ENCODE peak calls at places on chromosome 19, in nine cellular contexts. F is AG10803, V is nephron progenitor cell, P is pancreas, N is lower leg skin, B is WERI-Rb-1, T is Caco-2, C is cardiac muscle cell, K is heart left ventricle. X is an unnamed sample.

GRCh38 chr19:982567-983170 is 1.5 kb upstream of the WDR18 start:
- DNase-seq in N (no peak), B (peak; percentile 67), F (peak; percentile 39), C (peak; percentile 84), T (peak; percentile 87), P (peak; percentile 94), K (peak; percentile 64), V (peak; percentile 88), X (peak; percentile 93)

GRCh38 chr19:45152504-45153338 is 8.1 kb downstream of the NKPD1 start:
- DNase-seq in C (no peak), T (peak; percentile 78), F (peak; percentile 36), V (peak; percentile 41), B (no peak), K (peak; percentile 51), N (no peak), P (no peak), X (peak; percentile 60)

GRCh38 chr19:17830567-17831418 is 9.5 kb upstream of the INSL3 start:
- DNase-seq in N (no peak), K (peak; percentile 36), B (peak; percentile 82), F (peak; percentile 57), T (peak; percentile 17), P (peak; percentile 89), V (peak; percentile 96), C (peak; percentile 86), X (peak; percentile 64)

GRCh38 chr19:42244452-42245220 is 2.2 kb upstream of the GSK3A start:
- DNase-seq in K (peak; percentile 93), N (peak; percentile 93), P (peak; percentile 93), V (peak; percentile 91), F (peak; percentile 89), T (peak; percentile 95), B (peak; percentile 93), C (peak; percentile 95), X (peak; percentile 86)

GRCh38 chr19:44626067-44626624 is 12.8 kb downstream of the IGSF23 start:
- DNase-seq in K (no peak), V (no peak), T (no peak), C (no peak), N (no peak), P (no peak), B (no peak), F (peak; percentile 98), X (no peak)

GRCh38 chr19:40604647-40605200 is 3.6 kb downstream of the LTBP4 start:
- DNase-seq in T (peak; percentile 43), F (no peak), B (no peak), P (no peak), V (no peak), K (no peak), N (no peak), C (no peak), X (no peak)

GRCh38 chr19:36046443-36047050 is 7.5 kb downstream of the THAP8 start:
- DNase-seq in N (no peak), C (no peak), F (peak; percentile 24), V (no peak), T (no peak), P (no peak), B (no peak), K (no peak), X (no peak)

GRCh38 chr19:17305517-17306284 is at the start of gene MRPL34:
- DNase-seq in V (peak; percentile 96), T (peak; percentile 98), N (peak; percentile 95), F (peak; percentile 99), B (peak; percentile 99), P (peak; percentile 96), K (peak; percentile 92), C (peak; percentile 98), X (peak; percentile 89)

GRCh38 chr19:38253788-38254187 is 2.4 kb downstream of the PPP1R14A start:
- DNase-seq in T (no peak), F (no peak), N (no peak), P (no peak), V (no peak), B (no peak), K (no peak), C (no peak), X (no peak)

GRCh38 chr19:4385291-4386037 is 14.9 kb downstream of the SH3GL1 start:
- DNase-seq in C (no peak), F (no peak), K (no peak), B (no peak), T (no peak), V (no peak), N (no peak), P (no peak), X (no peak)

GRCh38 chr19:55638864-55639359 is 1.9 kb upstream of the ZNF580 start:
- DNase-seq in B (peak; percentile 77), F (peak; percentile 37), K (no peak), V (no peak), P (no peak), T (peak; percentile 78), C (peak; percentile 38), N (no peak), X (no peak)

GRCh38 chr19:4134351-4134750 is 10.4 kb upstream of the MAP2K2 start:
- DNase-seq in N (no peak), T (no peak), K (no peak), F (peak; percentile 13), P (no peak), B (no peak), C (no peak), V (no peak), X (no peak)

GRCh38 chr19:58181902-58182576 is 822 bp upstream of the ZNF274 start:
- DNase-seq in N (peak; percentile 29), F (peak; percentile 3), T (peak; percentile 70), V (peak; percentile 30), C (peak; percentile 55), B (peak; percentile 72), P (no peak), K (peak; percentile 33), X (no peak)

GRCh38 chr19:294819-295686 is 3.9 kb upstream of the PLPP2 start:
- DNase-seq in N (no peak), K (no peak), C (peak; percentile 55), F (peak; percentile 9), B (peak; percentile 44), T (peak; percentile 71), P (peak; percentile 86), V (peak; percentile 75), X (peak; percentile 77)

GRCh38 chr19:5048091-5048726 is 79.3 kb downstream of the KDM4B start:
- DNase-seq in P (peak; percentile 93), N (peak; percentile 81), B (peak; percentile 76), F (peak; percentile 79), T (peak; percentile 86), K (peak; percentile 72), C (peak; percentile 83), V (peak; percentile 89), X (peak; percentile 86)

GRCh38 chr19:46376241-46377153 is 29.6 kb downstream of the PPP5C start:
- DNase-seq in T (no peak), F (no peak), B (no peak), N (no peak), P (peak; percentile 52), C (no peak), V (no peak), K (no peak), X (no peak)

GRCh38 chr19:35908977-35909683 is 1.0 kb upstream of the TYROBP start:
- DNase-seq in V (no peak), C (no peak), P (no peak), K (peak; percentile 77), T (no peak), F (no peak), N (peak; percentile 68), B (peak; percentile 29), X (peak; percentile 67)

GRCh38 chr19:49361438-49362047 is 673 bp downstream of the TEAD2 start:
- DNase-seq in V (peak; percentile 83), B (peak; percentile 79), F (peak; percentile 81), N (peak; percentile 55), C (peak; percentile 91), K (peak; percentile 90), P (peak; percentile 90), T (peak; percentile 61), X (peak; percentile 37)

GRCh38 chr19:36009220-36009619 is 607 bp upstream of the SYNE4 start:
- DNase-seq in F (peak; percentile 51), N (no peak), B (peak; percentile 52), K (peak; percentile 71), T (peak; percentile 75), P (peak; percentile 83), V (peak; percentile 79), C (peak; percentile 65), X (peak; percentile 72)

GRCh38 chr19:37970699-37971098 is 63.7 kb downstream of the SIPA1L3 start:
- DNase-seq in F (no peak), B (no peak), P (peak; percentile 2), T (no peak), V (no peak), K (no peak), C (no peak), N (no peak), X (no peak)

GRCh38 chr19:38394488-38394887 is 6.0 kb downstream of the SPRED3 start:
- DNase-seq in F (no peak), P (no peak), K (no peak), B (no peak), T (no peak), C (peak; percentile 27), N (no peak), V (peak; percentile 60), X (peak; percentile 59)

GRCh38 chr19:5753743-5754142 is 30.8 kb downstream of the PRR22 start:
- DNase-seq in C (no peak), F (no peak), P (no peak), B (no peak), K (no peak), N (no peak), V (no peak), T (no peak), X (no peak)

GRCh38 chr19:5165697-5166019 is 175.0 kb downstream of the PTPRS start:
- DNase-seq in P (no peak), V (no peak), K (no peak), F (no peak), C (no peak), N (no peak), T (no peak), B (no peak), X (no peak)

GRCh38 chr19:11552666-11553372 is 6.2 kb downstream of the ELOF1 start:
- DNase-seq in T (no peak), N (no peak), K (no peak), V (no peak), F (no peak), C (no peak), B (no peak), P (no peak), X (no peak)
- TF ChIP-seq CTCF in T (no peak), N (no peak), K (no peak), V (no peak), F (no peak), C (no peak), B (no peak), P (no peak), X (no peak)

GRCh38 chr19:6769006-6769637 is 1.9 kb upstream of the SH2D3A start:
- DNase-seq in P (no peak), T (no peak), K (no peak), N (no peak), F (peak; percentile 15), B (no peak), C (peak; percentile 28), V (no peak), X (no peak)
- TF ChIP-seq CTCF in P (peak; percentile 8), T (no peak), K (peak; percentile 50), N (no peak), F (peak; percentile 26), B (peak; percentile 39), C (peak; percentile 37), V (peak; percentile 43), X (no peak)

GRCh38 chr19:2434721-2435265 is 7.4 kb upstream of the TIMM13 start:
- DNase-seq in P (no peak), T (no peak), B (no peak), N (no peak), F (no peak), V (no peak), C (no peak), K (no peak), X (no peak)
- TF ChIP-seq CTCF in P (no peak), T (no peak), B (no peak), N (no peak), F (no peak), V (no peak), C (no peak), K (no peak), X (no peak)

GRCh38 chr19:13521066-13521465 is 14.8 kb upstream of the CACNA1A start:
- DNase-seq in B (no peak), V (no peak), K (no peak), T (no peak), P (no peak), C (no peak), N (no peak), F (no peak), X (no peak)
- TF ChIP-seq CTCF in B (no peak), V (no peak), K (no peak), T (no peak), P (no peak), C (no peak), N (no peak), F (no peak), X (no peak)